ENCODE peak calls at places on chromosomes 12 and 14, in seven cellular contexts. L, H, V, Q, R, S and O are unnamed samples.

GRCh38 chr12:92108651-92109050 is 37.0 kb downstream of the BTG1 start:
- DNase-seq in S (no peak), Q (peak), L (no peak), R (no peak), V (no peak), H (peak), O (peak)

GRCh38 chr14:64186231-64187129 is 107.7 kb downstream of the ESR2 start:
- DNase-seq in H (peak), V (no peak), Q (no peak), S (no peak), R (peak), L (no peak), O (no peak)

GRCh38 chr12:81542065-81542464 is 217.1 kb downstream of the PPFIA2 start:
- DNase-seq in Q (no peak), V (no peak), L (no peak), S (no peak), H (no peak), R (no peak), O (peak)

GRCh38 chr12:6829532-6830220 is 1.5 kb downstream of the P3H3 start:
- DNase-seq in S (no peak), R (no peak), H (no peak), Q (no peak), L (no peak), V (no peak), O (no peak)

GRCh38 chr14:105448706-105449111 is 25.9 kb upstream of the CRIP2 start:
- DNase-seq in Q (peak), R (peak), V (peak), H (peak), S (peak), L (peak), O (peak)

GRCh38 chr12:67501362-67501761 is 147.2 kb upstream of the DYRK2 start:
- DNase-seq in L (no peak), R (no peak), Q (no peak), H (no peak), S (no peak), V (no peak), O (no peak)

GRCh38 chr14:94058128-94058673 is 22.8 kb downstream of the DDX24 start:
- DNase-seq in Q (peak), S (no peak), H (no peak), L (no peak), R (no peak), V (no peak), O (no peak)

GRCh38 chr12:119804011-119804641 is 73.0 kb downstream of the CIT start:
- DNase-seq in H (no peak), V (peak), L (peak), S (peak), Q (peak), R (peak), O (peak)

GRCh38 chr14:61139006-61139599 is 142.0 kb downstream of the TMEM30B start:
- DNase-seq in H (no peak), R (no peak), L (no peak), V (no peak), S (no peak), Q (no peak), O (no peak)

GRCh38 chr12:65430571-65431306 is 152.3 kb downstream of the MSRB3 start:
- DNase-seq in Q (peak), L (no peak), R (no peak), H (no peak), V (no peak), S (no peak), O (peak)

GRCh38 chr12:121668750-121669524 is 517 bp downstream of the MORN3 start:
- DNase-seq in L (no peak), R (peak), V (peak), Q (peak), H (no peak), S (no peak), O (peak)

GRCh38 chr14:101179691-101180211 is 276.2 kb upstream of the RTL1 start:
- DNase-seq in H (peak), R (no peak), Q (no peak), S (no peak), L (no peak), V (no peak), O (no peak)

GRCh38 chr12:124869011-124869665 is 5.5 kb upstream of the SCARB1 start:
- DNase-seq in Q (no peak), S (peak), V (no peak), H (no peak), R (no peak), L (no peak), O (peak)

GRCh38 chr14:103558071-103558882 is 4.2 kb downstream of the BAG5 start:
- DNase-seq in R (no peak), Q (peak), L (no peak), S (peak), H (no peak), V (no peak), O (peak)

GRCh38 chr12:132367401-132367851 is 38.0 kb upstream of the GALNT9 start:
- DNase-seq in V (no peak), Q (no peak), H (no peak), S (peak), L (no peak), R (peak), O (peak)

GRCh38 chr12:15879413-15879812 is 2.8 kb upstream of the STRAP start:
- DNase-seq in V (no peak), H (no peak), Q (no peak), S (no peak), R (no peak), L (no peak), O (no peak)

GRCh38 chr12:20946732-20947131 is 136.2 kb downstream of the SLCO1B3 start:
- DNase-seq in S (no peak), R (peak), V (no peak), L (no peak), H (no peak), Q (no peak), O (peak)

GRCh38 chr12:100895197-100895596 is 100.6 kb downstream of the ANO4 start:
- DNase-seq in H (no peak), S (no peak), R (no peak), Q (no peak), V (no peak), L (no peak), O (no peak)

GRCh38 chr14:44756577-44756976 is 205.2 kb downstream of the KLHL28 start:
- DNase-seq in H (no peak), S (no peak), L (no peak), R (no peak), V (no peak), Q (no peak), O (no peak)

GRCh38 chr14:54772451-54772881 is 130.2 kb downstream of the GCH1 start:
- DNase-seq in L (no peak), H (no peak), V (no peak), S (no peak), Q (peak), R (no peak), O (peak)

GRCh38 chr14:22699801-22700564 is 55.8 kb upstream of the OR6J1 start:
- DNase-seq in Q (no peak), R (no peak), H (no peak), S (no peak), L (no peak), V (no peak), O (no peak)

GRCh38 chr14:90969493-90970166 is 90.8 kb downstream of the RPS6KA5 start:
- DNase-seq in L (no peak), Q (no peak), S (no peak), H (no peak), V (no peak), R (no peak), O (peak)

GRCh38 chr12:27319394-27319793 is 13.2 kb upstream of the BMAL2 start:
- DNase-seq in L (no peak), H (no peak), V (no peak), S (no peak), Q (peak), R (no peak), O (peak)

GRCh38 chr12:26090853-26091510 is 33.9 kb downstream of the BHLHE41 start:
- DNase-seq in V (no peak), R (no peak), L (no peak), H (no peak), S (no peak), Q (peak), O (peak)

GRCh38 chr14:73463411-73463810 is 5.1 kb upstream of the NUMB start:
- DNase-seq in V (peak), Q (peak), R (no peak), H (peak), L (no peak), S (no peak), O (peak)

GRCh38 chr14:68380304-68380840 is 412.5 kb downstream of the ZFP36L1 start:
- DNase-seq in R (no peak), Q (peak), S (no peak), H (no peak), V (no peak), L (no peak), O (no peak)

GRCh38 chr12:20097561-20097960 is 270.8 kb upstream of the PDE3A start:
- DNase-seq in H (no peak), Q (peak), V (no peak), L (no peak), S (no peak), R (no peak), O (peak)

GRCh38 chr14:100882991-100883788 is 20.3 kb downstream of the RTL1 start:
- DNase-seq in V (no peak), H (no peak), S (peak), Q (no peak), L (no peak), R (no peak), O (no peak)

GRCh38 chr14:69784942-69785341 is 12.1 kb downstream of the SLC10A1 start:
- DNase-seq in H (no peak), R (no peak), V (no peak), L (no peak), S (no peak), Q (no peak), O (no peak)

GRCh38 chr12:76587428-76588178 is 28.0 kb upstream of the OSBPL8 start:
- DNase-seq in V (no peak), R (no peak), Q (peak), L (no peak), H (no peak), S (no peak), O (peak)

GRCh38 chr14:30005114-30005698 is 77.6 kb upstream of the PRKD1 start:
- DNase-seq in R (no peak), Q (peak), V (no peak), H (no peak), S (no peak), L (no peak), O (peak)

GRCh38 chr12:98416845-98417244 is 98.5 kb upstream of the TMPO start:
- DNase-seq in Q (peak), H (no peak), R (no peak), S (no peak), V (no peak), L (no peak), O (peak)

GRCh38 chr14:55588259-55588699 is 8.3 kb downstream of the KTN1 start:
- DNase-seq in L (no peak), S (no peak), H (no peak), Q (peak), V (no peak), R (no peak), O (peak)

GRCh38 chr14:106662947-106663346 is 1136.6 kb downstream of the TMEM121 start:
- DNase-seq in V (no peak), H (no peak), L (no peak), R (no peak), S (no peak), Q (no peak), O (no peak)

GRCh38 chr14:106652494-106652893 is 1126.1 kb downstream of the TMEM121 start:
- DNase-seq in Q (no peak), V (no peak), H (no peak), L (no peak), R (no peak), S (no peak), O (no peak)

GRCh38 chr14:106657460-106657859 is 1131.1 kb downstream of the TMEM121 start:
- DNase-seq in Q (no peak), H (no peak), R (peak), L (no peak), V (no peak), S (no peak), O (no peak)
- TF ChIP-seq CTCF in Q (no peak), H (no peak), R (no peak), L (no peak), V (no peak), S (no peak), O (no peak)

DNA sequence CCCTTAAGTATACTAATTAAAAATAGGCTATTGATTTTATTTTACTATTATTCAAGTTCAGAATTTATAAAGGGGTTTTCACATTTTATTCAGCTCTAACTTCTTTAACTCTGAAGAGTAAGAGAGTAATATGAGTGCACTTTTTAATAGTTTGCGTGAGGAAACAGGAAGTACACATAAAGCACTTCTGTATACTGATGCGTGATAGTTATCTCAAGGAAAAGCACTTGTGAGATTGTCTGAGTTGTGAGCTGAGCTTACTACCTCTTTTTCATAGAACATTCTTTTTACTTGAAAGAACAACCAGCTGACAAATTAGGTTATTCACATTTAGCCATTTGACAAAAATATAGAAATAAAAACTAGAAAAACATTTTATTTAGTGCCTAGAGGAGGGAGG is 1.9 kb downstream of the RAD51AP1 start:
- DNase-seq in H (no peak), L (no peak), Q (no peak), R (no peak), V (no peak), S (no peak), O (no peak)
- H3K4me3 ChIP-seq in H (no peak), L (no peak), Q (no peak), R (no peak), V (no peak), S (no peak), O (no peak)

GRCh38 chr14:89654998-89655397 is 238.0 kb upstream of the FOXN3 start:
- DNase-seq in R (no peak), H (no peak), Q (no peak), V (no peak), S (no peak), L (no peak), O (no peak)
- TF ChIP-seq CTCF in R (no peak), H (no peak), Q (no peak), V (no peak), S (no peak), L (no peak), O (no peak)

DNA sequence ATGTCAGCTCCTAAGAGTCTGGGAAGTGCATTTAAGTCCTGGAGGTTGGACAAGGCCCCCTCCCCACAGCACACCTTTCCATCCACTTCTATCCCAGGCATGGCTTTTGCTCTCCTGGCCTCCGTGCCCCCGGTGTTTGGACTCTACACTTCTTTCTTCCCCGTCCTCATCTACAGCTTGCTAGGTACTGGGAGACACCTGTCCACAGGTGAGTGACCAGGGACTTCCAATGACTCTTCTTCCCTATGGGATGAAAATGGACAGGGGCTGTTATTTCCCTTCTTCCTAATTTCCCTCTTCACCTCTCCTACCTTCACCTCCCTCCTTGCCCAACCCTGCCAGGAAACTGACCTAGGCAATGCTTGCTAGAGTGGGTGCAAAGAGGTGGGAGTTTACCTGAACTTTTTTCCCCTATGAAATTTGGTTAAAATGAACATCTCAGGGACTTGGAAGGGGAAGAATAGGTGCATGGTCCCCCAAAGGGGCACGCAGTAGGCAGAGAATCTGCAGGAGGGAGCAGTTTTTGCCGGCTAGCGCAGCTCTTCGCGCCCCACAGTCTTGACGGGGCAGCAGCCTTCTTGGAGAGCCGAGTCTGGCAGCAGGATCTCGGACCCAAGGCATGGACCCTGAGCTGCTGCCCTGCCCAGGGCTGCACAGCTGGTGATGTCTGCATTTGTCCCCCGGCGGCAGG is 9.2 kb downstream of the ARHGEF25 start:
- DNase-seq in R (no peak), V (no peak), L (no peak), S (no peak), Q (no peak), H (no peak), O (no peak)
- H3K4me3 ChIP-seq in R (no peak), V (peak), L (no peak), S (peak), Q (no peak), H (no peak), O (no peak)

DNA sequence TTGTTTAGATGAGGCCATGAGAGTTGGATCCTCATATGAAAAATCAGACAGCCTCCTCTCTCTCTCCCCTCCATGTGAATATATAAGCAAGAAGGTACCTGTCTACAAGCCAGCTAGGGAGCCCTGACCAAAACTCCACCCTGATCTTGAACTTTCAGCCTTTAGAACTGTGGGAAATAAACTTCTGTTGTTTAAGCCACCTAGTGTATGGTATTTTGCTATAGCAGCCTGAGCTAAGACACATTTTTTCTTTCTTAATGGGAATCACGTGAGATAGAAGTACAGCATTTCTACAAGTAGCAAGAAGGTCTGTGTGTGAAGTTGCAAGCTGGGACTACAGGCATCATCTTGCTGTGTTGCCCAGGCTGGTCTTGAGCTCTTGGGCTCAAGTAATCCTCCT is 16.3 kb upstream of the ABHD12B start:
- DNase-seq in Q (peak), H (no peak), L (no peak), S (no peak), V (no peak), R (no peak), O (peak)
- TF ChIP-seq CTCF in Q (peak), H (no peak), L (no peak), S (no peak), V (no peak), R (no peak), O (peak)

DNA sequence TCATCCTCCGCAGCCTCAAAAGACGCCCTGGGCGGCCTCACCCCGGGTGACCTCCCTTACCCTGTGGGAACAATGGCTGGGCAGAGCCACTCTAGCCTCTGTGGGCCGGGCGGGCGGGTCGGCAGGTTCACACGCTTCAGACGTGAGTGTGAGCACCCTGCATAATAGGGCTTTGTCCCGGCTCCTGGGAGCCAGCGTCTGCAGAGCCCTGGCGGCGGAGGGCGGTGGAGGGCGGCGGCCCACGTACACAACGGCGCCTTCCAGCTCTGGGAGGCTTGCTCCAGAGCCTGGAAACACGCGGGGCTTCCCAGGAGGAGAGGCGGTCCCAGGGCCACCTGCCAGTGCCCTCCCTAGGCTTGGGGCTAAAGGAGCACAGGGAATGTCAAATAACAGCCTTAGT is 205.6 kb downstream of the BCL11B start:
- DNase-seq in R (no peak), Q (no peak), S (no peak), V (no peak), H (no peak), L (no peak), O (no peak)
- H3K4me3 ChIP-seq in R (no peak), Q (no peak), S (no peak), V (no peak), H (no peak), L (no peak), O (no peak)

GRCh38 chr14:59997966-59998365 is 78.0 kb downstream of the LRRC9 start:
- DNase-seq in Q (no peak), L (no peak), S (no peak), H (no peak), R (no peak), V (no peak), O (no peak)

GRCh38 chr14:59997496-59997895 is 77.6 kb downstream of the LRRC9 start:
- DNase-seq in Q (peak), S (no peak), V (no peak), R (no peak), L (no peak), H (no peak), O (peak)

GRCh38 chr14:60003991-60004390 is 84.0 kb downstream of the LRRC9 start:
- DNase-seq in Q (no peak), L (no peak), H (no peak), S (no peak), V (no peak), R (no peak), O (no peak)

GRCh38 chr14:60002819-60003492 is 83.0 kb downstream of the LRRC9 start:
- DNase-seq in V (peak), S (peak), H (peak), Q (no peak), L (no peak), R (peak), O (no peak)

DNA sequence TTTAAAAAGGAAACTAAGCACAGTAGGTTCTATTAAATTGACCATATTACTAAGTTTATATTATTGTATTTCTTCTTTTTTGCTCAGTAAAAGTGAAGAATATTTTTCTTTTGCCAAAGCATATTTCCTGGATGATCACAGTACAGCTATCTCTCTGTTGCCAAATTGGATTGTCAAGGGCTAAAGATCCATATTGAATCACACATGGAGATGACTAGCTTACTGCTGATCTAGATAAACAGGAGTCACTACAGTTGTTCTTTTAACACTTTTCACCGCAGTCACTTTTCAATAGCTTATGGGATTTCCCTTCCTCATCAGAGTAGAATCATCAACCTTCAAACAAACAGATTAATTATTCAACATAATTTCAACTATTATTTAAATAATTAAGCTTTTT is 78.6 kb downstream of the LRRC9 start:
- DNase-seq in S (no peak), R (no peak), H (no peak), V (no peak), Q (no peak), L (no peak), O (no peak)
- TF ChIP-seq CTCF in S (no peak), R (no peak), H (no peak), V (no peak), Q (no peak), L (no peak), O (no peak)